ENCODE peak calls at places on chromosome 16, in eight cellular contexts. S is iris pigment epithelial cell; B is activated CD8-positive, alpha-beta T cell treated with anti-CD3 and anti-CD28 coated beads for 36 hours; J is activated CD4-positive, alpha-beta T cell treated with anti-CD3 and anti-CD28 coated beads for 1 hour; M is progenitor cell of endocrine pancreas; T is thyroid gland; A is HCEC 1CT; U is mesenteric fat pad. R is an unnamed sample.

GRCh38 chr16:987846-988245 is 6.3 kb downstream of the SOX8 start:
- DNase-seq in M (no peak), A (no peak), S (no peak), B (no peak), J (no peak), T (no peak), U (no peak), R (no peak)

GRCh38 chr16:82639666-82640336 is 13.0 kb downstream of the CDH13 start:
- DNase-seq in J (no peak), U (no peak), T (peak; percentile 59), S (peak; percentile 75), A (peak; percentile 68), M (peak; percentile 56), B (peak; percentile 78), R (no peak)

GRCh38 chr16:73956592-73957495 is 339.8 kb upstream of the PSMD7 start:
- DNase-seq in S (peak; percentile 64), T (peak; percentile 58), B (peak; percentile 66), A (peak; percentile 27), J (no peak), M (peak; percentile 45), U (no peak), R (peak; percentile 37)

GRCh38 chr16:72203401-72203800 is 31.4 kb upstream of the PMFBP1 start:
- DNase-seq in M (no peak), B (peak; percentile 66), T (no peak), U (no peak), J (no peak), S (peak; percentile 64), A (peak; percentile 58), R (no peak)

GRCh38 chr16:88844412-88845118 is 12.2 kb downstream of the GALNS start:
- DNase-seq in M (no peak), U (no peak), A (no peak), B (no peak), J (no peak), T (no peak), S (no peak), R (no peak)

GRCh38 chr16:89576173-89577054 is 856 bp downstream of the CPNE7 start:
- DNase-seq in J (no peak), A (no peak), B (no peak), U (no peak), S (no peak), M (no peak), T (no peak), R (no peak)

GRCh38 chr16:56742030-56742984 is 12.4 kb downstream of the NUP93 start:
- DNase-seq in A (peak; percentile 87), J (no peak), B (no peak), S (peak; percentile 90), M (no peak), T (no peak), U (no peak), R (no peak)

GRCh38 chr16:87086575-87086974 is 230.6 kb downstream of the C16orf95 start:
- DNase-seq in M (no peak), B (no peak), A (no peak), J (no peak), T (no peak), S (peak; percentile 61), U (no peak), R (no peak)

GRCh38 chr16:30521476-30521872 is 4.9 kb downstream of the ZNF768 start:
- DNase-seq in U (no peak), M (no peak), A (no peak), B (no peak), T (no peak), J (no peak), S (no peak), R (no peak)

GRCh38 chr16:30528799-30529457 is 2.6 kb upstream of the ZNF768 start:
- DNase-seq in T (no peak), A (no peak), J (no peak), M (no peak), S (no peak), B (no peak), U (no peak), R (no peak)

GRCh38 chr16:68194263-68194662 is 41.7 kb downstream of the ESRP2 start:
- DNase-seq in T (no peak), A (no peak), U (no peak), S (no peak), J (no peak), M (no peak), B (no peak), R (no peak)

GRCh38 chr16:53429221-53429943 is 4.9 kb upstream of the RBL2 start:
- DNase-seq in U (no peak), M (no peak), S (peak; percentile 90), J (no peak), B (no peak), A (no peak), T (peak; percentile 75), R (no peak)

GRCh38 chr16:76378020-76378419 is 100.8 kb downstream of the CNTNAP4 start:
- DNase-seq in U (no peak), J (no peak), A (no peak), T (no peak), S (no peak), M (no peak), B (no peak), R (no peak)

GRCh38 chr16:1211451-1212268 is 13.4 kb downstream of the TPSG1 start:
- DNase-seq in T (no peak), J (no peak), B (no peak), M (no peak), A (no peak), S (no peak), U (no peak), R (no peak)

GRCh38 chr16:24652803-24653202 is 76.6 kb upstream of the TNRC6A start:
- DNase-seq in B (no peak), M (no peak), A (no peak), J (no peak), T (no peak), U (no peak), S (peak; percentile 20), R (no peak)

GRCh38 chr16:89581045-89581695 is 5.6 kb downstream of the CPNE7 start:
- DNase-seq in A (peak; percentile 98), U (no peak), M (no peak), B (no peak), J (no peak), S (peak; percentile 99), T (no peak), R (peak; percentile 61)